ENCODE peak calls at places on chromosomes 13 and 19, in nine cellular contexts. Q, Z, S, G, Y, I, J, X and V are unnamed samples. For H3K4me1, the result is how much of the 10 kb centered on the place peaks cover.

GRCh38 chr19:788821-789472 is 8.3 kb upstream of the PTBP1 start:
- DNase-seq in Q (peak), I (no peak), Y (no peak), X (no peak), S (no peak), J (no peak), Z (no peak), G (no peak), V (no peak)

GRCh38 chr19:31256601-31256990 is 92.6 kb downstream of the TSHZ3 start:
- DNase-seq in S (no peak), Q (no peak), I (no peak), Z (no peak), J (no peak), G (no peak), Y (no peak), X (no peak), V (no peak)

GRCh38 chr19:50777830-50778303 is 7.6 kb downstream of the GPR32 start:
- DNase-seq in S (no peak), X (no peak), Y (no peak), I (no peak), Q (peak), G (no peak), Z (no peak), J (no peak), V (no peak)

GRCh38 chr13:23020246-23020843 is 160.4 kb upstream of the SGCG start:
- DNase-seq in G (peak), S (peak), Y (peak), J (peak), X (no peak), Z (no peak), Q (peak), I (no peak), V (no peak)

GRCh38 chr19:12785431-12786011 is 5.8 kb upstream of the JUNB start:
- DNase-seq in S (peak), Q (peak), I (no peak), X (peak), J (no peak), Y (no peak), Z (no peak), G (no peak), V (no peak)

GRCh38 chr19:17210296-17210695 is 4.9 kb upstream of the USE1 start:
- DNase-seq in S (no peak), Y (no peak), X (no peak), Q (peak), I (no peak), G (no peak), Z (no peak), J (no peak), V (no peak)

GRCh38 chr19:31402931-31403330 is 53.7 kb upstream of the TSHZ3 start:
- DNase-seq in I (no peak), S (no peak), Y (no peak), X (no peak), Z (no peak), Q (peak), J (no peak), G (no peak), V (no peak)

GRCh38 chr13:31756346-31756745 is 17.0 kb downstream of the RXFP2 start:
- DNase-seq in Z (no peak), G (no peak), Q (peak), S (no peak), X (no peak), J (no peak), Y (no peak), I (no peak), V (no peak)

GRCh38 chr13:47794963-47795362 is 206.1 kb downstream of the SUCLA2 start:
- DNase-seq in X (no peak), J (no peak), I (no peak), S (no peak), Z (no peak), G (no peak), Y (no peak), Q (peak), V (no peak)

GRCh38 chr19:609001-609340 is 19.3 kb downstream of the HCN2 start:
- DNase-seq in X (peak), Q (no peak), G (no peak), Y (no peak), S (no peak), Z (peak), I (peak), J (no peak), V (peak)

GRCh38 chr13:23739597-23739996 is 149.6 kb downstream of the MIPEP start:
- DNase-seq in Q (no peak), G (no peak), X (no peak), J (no peak), Z (no peak), I (no peak), S (no peak), Y (no peak), V (no peak)

GRCh38 chr13:93558637-93559036 is 332.0 kb downstream of the GPC6 start:
- DNase-seq in G (no peak), J (no peak), X (no peak), S (no peak), Z (no peak), I (no peak), Q (no peak), Y (no peak), V (no peak)

GRCh38 chr13:93559718-93560117 is 333.1 kb downstream of the GPC6 start:
- DNase-seq in Y (no peak), G (no peak), S (no peak), X (no peak), J (no peak), I (no peak), Q (peak), Z (no peak), V (no peak)

GRCh38 chr13:93562676-93563075 is 336.1 kb downstream of the GPC6 start:
- DNase-seq in S (no peak), Q (no peak), X (no peak), J (no peak), Y (no peak), I (no peak), Z (no peak), G (no peak), V (no peak)

GRCh38 chr13:93561553-93561952 is 334.9 kb downstream of the GPC6 start:
- DNase-seq in G (no peak), Z (no peak), X (no peak), I (no peak), Q (no peak), Y (no peak), J (no peak), S (no peak), V (no peak)
- H3K4me1 ChIP-seq in G (under half), Z (under half), X (under half), I (under half), Q (under half), Y (under half), J (under half), S (under half), V (under half)

GRCh38 chr13:73987618-73988017 is 146.6 kb downstream of the KLF12 start:
- DNase-seq in X (no peak), Y (no peak), I (no peak), J (no peak), G (no peak), S (no peak), Q (no peak), Z (no peak), V (no peak)

GRCh38 chr13:73991384-73991783 is 142.8 kb downstream of the KLF12 start:
- DNase-seq in S (no peak), Q (no peak), G (no peak), I (no peak), Y (no peak), J (no peak), Z (no peak), X (no peak), V (no peak)

GRCh38 chr13:73985789-73986188 is 148.4 kb downstream of the KLF12 start:
- DNase-seq in J (no peak), X (no peak), Q (no peak), I (no peak), G (no peak), S (no peak), Y (no peak), Z (no peak), V (no peak)

GRCh38 chr13:73991884-73992283 is 142.3 kb downstream of the KLF12 start:
- DNase-seq in S (no peak), Y (no peak), J (no peak), Z (no peak), G (no peak), I (no peak), Q (no peak), X (no peak), V (no peak)

GRCh38 chr13:73989244-73989843 is 144.9 kb downstream of the KLF12 start:
- DNase-seq in Y (no peak), G (no peak), X (no peak), I (no peak), J (no peak), S (no peak), Q (no peak), Z (no peak), V (no peak)
- H3K4me1 ChIP-seq in Y (under half), G (under half), X (under half), I (under half), J (under half), S (under half), Q (under half), Z (under half), V (under half)

DNA sequence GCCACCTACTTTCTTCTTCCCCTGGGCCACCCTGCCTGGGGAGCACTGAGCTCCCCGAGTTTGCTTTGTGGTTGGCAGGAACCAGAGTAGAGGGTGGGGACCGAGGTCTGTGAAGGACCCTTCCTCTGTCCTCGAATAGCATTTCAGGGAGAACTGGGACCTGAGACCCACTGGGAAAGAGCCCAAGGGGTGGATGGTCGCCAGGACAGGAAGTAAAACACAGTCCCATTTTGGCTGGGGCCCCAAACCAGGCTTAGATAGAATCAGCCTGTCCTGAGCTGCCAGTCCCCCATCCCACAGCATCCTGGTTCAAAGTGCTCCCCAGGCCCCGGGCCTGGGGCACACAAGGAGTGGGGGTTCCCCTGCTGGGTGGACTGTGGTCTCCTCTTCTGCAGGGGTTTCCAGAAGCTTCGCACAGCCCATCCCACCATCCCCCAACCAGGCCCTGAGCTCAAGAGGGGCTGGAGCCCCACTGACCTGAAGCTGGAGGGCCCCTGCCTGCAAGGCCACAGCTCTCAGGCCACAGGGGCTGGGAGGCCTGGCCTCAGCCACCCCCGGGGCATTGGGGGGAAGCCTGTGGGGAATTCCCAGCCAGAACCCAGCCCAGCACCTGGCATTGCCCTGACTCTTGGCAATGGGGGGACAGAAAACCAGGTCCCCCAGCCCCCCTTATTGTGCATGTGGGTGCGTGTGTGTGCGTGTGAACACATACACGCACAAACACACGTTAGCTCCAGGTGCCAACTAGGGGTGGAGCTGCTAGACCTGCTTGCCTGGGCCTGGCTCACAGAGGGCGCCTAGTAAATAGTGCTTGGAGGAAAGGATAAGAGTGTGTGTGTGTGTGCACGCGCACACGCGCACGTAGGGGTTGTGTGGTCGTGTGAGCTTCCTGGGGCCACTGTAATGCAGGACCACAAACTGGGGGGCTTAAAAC is 994 bp upstream of the MKNK2 start:
- DNase-seq in X (no peak), Z (peak), Y (peak), I (peak), J (no peak), S (peak), G (peak), Q (no peak), V (peak)
- H3K4me1 ChIP-seq in X (half or more), Z (half or more), Y (half or more), I (under half), J (under half), S (half or more), G (half or more), Q (under half), V (under half)

GRCh38 chr19:2613507-2614295 is 88.8 kb downstream of the GNG7 start:
- DNase-seq in Y (peak), Z (peak), X (peak), J (no peak), I (no peak), G (no peak), Q (peak), S (no peak), V (peak)
- H3K4me1 ChIP-seq in Y (under half), Z (under half), X (under half), J (under half), I (under half), G (under half), Q (under half), S (half or more), V (under half)

GRCh38 chr13:40581277-40581579 is 85.2 kb downstream of the FOXO1 start:
- DNase-seq in I (no peak), Q (no peak), J (no peak), X (no peak), G (no peak), S (no peak), Z (no peak), Y (no peak), V (no peak)
- H3K4me1 ChIP-seq in I (under half), Q (under half), J (under half), X (under half), G (half or more), S (half or more), Z (half or more), Y (half or more), V (under half)

DNA sequence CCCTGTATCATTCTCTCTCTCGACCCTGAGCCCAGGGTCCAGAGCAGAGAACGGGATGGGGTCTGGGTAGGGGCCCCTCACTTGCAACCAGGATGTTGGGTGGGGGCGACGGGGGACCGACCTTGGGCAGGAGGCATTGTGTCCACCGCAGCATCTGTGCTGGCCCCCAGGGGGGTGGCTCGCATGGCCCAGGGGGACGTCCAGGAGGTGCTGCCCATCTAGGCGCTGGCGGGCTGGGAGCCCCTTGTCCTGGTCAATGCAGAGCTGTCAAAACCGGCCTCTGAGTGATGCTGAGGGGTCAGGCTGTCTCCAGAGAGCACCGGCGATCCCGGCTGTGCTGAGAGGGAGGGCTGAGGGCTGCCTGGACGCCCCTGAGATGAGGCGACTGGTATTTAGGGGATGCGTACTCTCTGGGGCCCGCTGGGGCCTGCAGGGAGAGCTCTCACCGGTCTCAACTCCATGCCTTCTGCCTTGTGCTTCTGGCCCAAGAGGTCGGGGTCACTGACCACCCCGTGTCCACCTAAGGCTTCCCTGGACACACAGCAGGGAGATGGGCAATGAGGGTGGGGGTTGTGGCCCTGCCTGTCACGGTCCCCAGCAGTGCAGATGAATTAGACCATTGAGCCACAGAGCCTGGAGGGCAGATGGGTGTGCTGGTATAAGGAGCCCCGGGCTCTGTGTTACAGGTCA is 8.5 kb downstream of the RPS9 start:
- DNase-seq in S (no peak), X (peak), J (peak), Y (no peak), I (peak), Z (no peak), G (no peak), Q (no peak), V (no peak)
- H3K4me1 ChIP-seq in S (half or more), X (half or more), J (half or more), Y (half or more), I (under half), Z (half or more), G (half or more), Q (under half), V (under half)

DNA sequence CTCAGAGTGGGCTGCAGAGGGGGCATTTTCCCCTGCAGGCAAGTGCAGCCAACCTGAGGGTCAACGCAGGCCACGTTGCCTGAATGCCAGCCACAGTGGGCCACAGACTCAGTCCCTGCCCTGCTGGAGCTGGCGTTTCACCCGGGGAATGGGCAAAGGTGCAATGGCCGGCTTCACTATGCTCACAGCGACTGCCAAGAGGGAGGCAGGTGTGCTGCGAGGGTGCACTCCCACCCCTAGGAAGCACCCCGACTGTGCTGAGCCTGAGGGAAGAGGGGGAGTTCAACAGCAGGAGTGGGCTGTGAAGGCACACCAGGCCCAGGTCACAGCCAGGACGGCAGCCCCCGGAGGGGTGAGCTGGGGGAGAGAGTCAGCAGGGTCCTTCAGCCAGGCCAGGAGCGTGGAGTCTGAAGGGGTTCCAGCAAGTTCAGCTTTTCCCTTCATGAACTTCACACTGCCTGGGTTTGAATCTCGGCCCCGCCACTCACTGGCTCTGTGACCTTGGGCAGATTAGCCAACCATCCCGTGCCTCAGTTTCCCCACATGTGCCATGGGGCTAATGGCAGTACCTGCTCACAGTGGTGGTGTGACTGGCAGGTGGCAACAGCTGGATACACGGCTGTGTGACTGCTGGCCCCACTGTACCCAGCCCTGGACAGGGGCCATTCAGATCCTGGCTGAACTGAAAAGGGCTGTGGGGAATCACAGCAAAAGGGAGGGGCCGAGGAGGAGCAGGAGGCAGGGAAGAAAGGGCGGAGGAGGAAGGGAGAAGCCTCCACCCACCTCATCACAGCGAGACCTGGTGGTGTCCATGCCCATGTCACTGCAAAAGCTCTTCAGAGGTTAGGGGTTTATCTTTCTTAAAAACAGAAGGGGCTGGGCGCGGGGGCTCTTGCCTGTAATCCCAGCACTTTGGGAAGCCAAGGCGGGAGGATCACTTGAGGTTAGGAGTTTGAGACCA is 7.6 kb downstream of the TRAPPC6A start:
- DNase-seq in X (no peak), J (no peak), Z (no peak), S (no peak), Y (no peak), Q (no peak), I (no peak), G (no peak), V (peak)
- H3K4me1 ChIP-seq in X (under half), J (under half), Z (under half), S (under half), Y (under half), Q (under half), I (under half), G (under half), V (under half)